ENCODE peak calls at places on chromosomes 6 and 20, in nine cellular contexts. C is lung; D is HS-5; L is cardiac fibroblast; T is kidney; U is CD4-positive, alpha-beta T cell; O is activated CD8-positive, alpha-beta T cell treated with anti-CD3 and anti-CD28 coated beads for 36 hours; Q is HuH-7.5; W is CD8-positive, alpha-beta T cell. K is an unnamed sample.

GRCh38 chr6:27176096-27176495 is 71.4 kb upstream of the PRSS16 start:
- DNase-seq in C (no peak), D (no peak), L (peak; percentile 25), T (no peak), U (no peak), O (no peak), Q (no peak), W (no peak), K (no peak)

GRCh38 chr6:165059032-165059431 is 250.4 kb downstream of the C6orf118 start:
- DNase-seq in C (no peak), D (peak; percentile 19), L (peak; percentile 15), T (no peak), U (no peak), O (no peak), Q (no peak), W (no peak), K (no peak)

GRCh38 chr6:76533661-76534060 is 461.2 kb upstream of the IMPG1 start:
- DNase-seq in C (no peak), D (no peak), L (no peak), T (peak; percentile 51), U (no peak), O (no peak), Q (no peak), W (no peak), K (no peak)

GRCh38 chr20:36548006-36548315 is 6.6 kb downstream of the MYL9 start:
- DNase-seq in C (no peak), D (no peak), L (no peak), T (peak; percentile 77), U (no peak), O (peak; percentile 20), Q (no peak), W (no peak), K (no peak)

GRCh38 chr20:53421343-53421742 is 172.3 kb downstream of the ZNF217 start:
- DNase-seq in C (no peak), D (no peak), L (no peak), T (no peak), U (no peak), O (no peak), Q (no peak), W (no peak), K (no peak)

GRCh38 chr6:37696220-37696840 is 1.4 kb downstream of the MDGA1 start:
- DNase-seq in C (no peak), D (no peak), L (peak; percentile 50), T (peak; percentile 82), U (no peak), O (peak; percentile 52), Q (no peak), W (peak; percentile 66), K (peak; percentile 68)

GRCh38 chr6:53593001-53593488 is 48.1 kb upstream of the GCLC start:
- DNase-seq in C (no peak), D (peak; percentile 61), L (peak; percentile 54), T (no peak), U (no peak), O (no peak), Q (no peak), W (no peak), K (peak; percentile 58)

GRCh38 chr6:89980353-89980752 is 86.1 kb downstream of the GJA10 start:
- DNase-seq in C (no peak), D (no peak), L (no peak), T (no peak), U (no peak), O (no peak), Q (no peak), W (no peak), K (no peak)

GRCh38 chr20:60789399-60789798 is 462.7 kb upstream of the CDH4 start:
- DNase-seq in C (no peak), D (no peak), L (no peak), T (no peak), U (no peak), O (no peak), Q (no peak), W (no peak), K (no peak)

GRCh38 chr20:5264807-5265206 is 51.9 kb downstream of the PROKR2 start:
- DNase-seq in C (no peak), D (no peak), L (no peak), T (no peak), U (no peak), O (no peak), Q (no peak), W (no peak), K (no peak)

GRCh38 chr6:121856296-121856695 is 420.9 kb downstream of the GJA1 start:
- DNase-seq in C (no peak), D (no peak), L (peak; percentile 55), T (no peak), U (no peak), O (no peak), Q (no peak), W (no peak), K (peak; percentile 27)

GRCh38 chr20:46235086-46235485 is 73.2 kb downstream of the CDH22 start:
- DNase-seq in C (no peak), D (no peak), L (no peak), T (no peak), U (no peak), O (no peak), Q (no peak), W (no peak), K (no peak)

GRCh38 chr6:51289041-51289440 is 470.4 kb downstream of the TFAP2B start:
- DNase-seq in C (no peak), D (peak; percentile 55), L (no peak), T (no peak), U (no peak), O (no peak), Q (no peak), W (no peak), K (peak; percentile 10)

GRCh38 chr20:62952373-62953166 is at the start of gene SLC17A9:
- DNase-seq in C (peak; percentile 58), D (no peak), L (peak; percentile 36), T (peak; percentile 91), U (peak; percentile 16), O (peak; percentile 88), Q (peak; percentile 86), W (peak; percentile 60), K (peak; percentile 83)

GRCh38 chr6:149234051-149234962 is 83.2 kb upstream of the TAB2 start:
- DNase-seq in C (no peak), D (no peak), L (peak; percentile 49), T (no peak), U (peak; percentile 17), O (peak; percentile 74), Q (no peak), W (peak; percentile 52), K (no peak)